ENCODE peak calls at places on chromosomes 7 and 10, in eight cellular contexts. W, N, A, R, H, Q, F and V are unnamed samples.

GRCh38 chr7:80661729-80662128 is 23.3 kb downstream of the CD36 start:
- DNase-seq in W (no peak), N (no peak), A (peak), R (no peak), H (no peak), Q (no peak), F (no peak), V (no peak)

GRCh38 chr7:140909476-140910161 is 15.1 kb downstream of the BRAF start:
- DNase-seq in W (no peak), N (no peak), A (no peak), R (no peak), H (no peak), Q (no peak), F (no peak), V (no peak)

GRCh38 chr10:61284222-61284890 is 168.8 kb downstream of the TMEM26 start:
- DNase-seq in W (peak), N (no peak), A (peak), R (peak), H (no peak), Q (peak), F (peak), V (peak)

GRCh38 chr7:137669706-137670105 is 177.1 kb downstream of the DGKI start:
- DNase-seq in W (no peak), N (no peak), A (no peak), R (peak), H (no peak), Q (no peak), F (no peak), V (no peak)

GRCh38 chr7:129646369-129647021 is 35.0 kb downstream of the NRF1 start:
- DNase-seq in W (no peak), N (no peak), A (peak), R (no peak), H (no peak), Q (no peak), F (no peak), V (no peak)

GRCh38 chr7:37320140-37320839 is 128.4 kb downstream of the ELMO1 start:
- DNase-seq in W (no peak), N (no peak), A (no peak), R (no peak), H (no peak), Q (no peak), F (peak), V (no peak)

GRCh38 chr10:28211759-28212158 is 91.1 kb downstream of the MPP7 start:
- DNase-seq in W (no peak), N (no peak), A (peak), R (no peak), H (no peak), Q (no peak), F (no peak), V (no peak)

GRCh38 chr7:148299877-148300276 is 290.7 kb upstream of the C7orf33 start:
- DNase-seq in W (no peak), N (no peak), A (no peak), R (no peak), H (no peak), Q (no peak), F (no peak), V (no peak)

GRCh38 chr7:73850781-73851207 is 8.5 kb upstream of the METTL27 start:
- DNase-seq in W (peak), N (no peak), A (no peak), R (peak), H (no peak), Q (no peak), F (peak), V (peak)

GRCh38 chr7:91875851-91876250 is 4.7 kb downstream of the MTERF1 start:
- DNase-seq in W (no peak), N (no peak), A (no peak), R (no peak), H (no peak), Q (no peak), F (no peak), V (no peak)

GRCh38 chr10:34821587-34822585 is 6.8 kb upstream of the PARD3 start:
- DNase-seq in W (no peak), N (no peak), A (no peak), R (peak), H (no peak), Q (no peak), F (peak), V (peak)
- TF ChIP-seq CTCF in W (no peak), N (no peak), A (no peak), R (no peak), H (no peak), Q (no peak), F (no peak), V (no peak)

GRCh38 chr10:101569465-101569837 is 18.6 kb downstream of the POLL start:
- DNase-seq in W (no peak), N (no peak), A (peak), R (no peak), H (no peak), Q (no peak), F (no peak), V (no peak)
- H3K4me3 ChIP-seq in W (peak), N (no peak), A (peak), R (peak), H (peak), Q (no peak), F (peak), V (peak)

GRCh38 chr7:27438878-27439589 is 196.4 kb downstream of the EVX1 start:
- DNase-seq in W (no peak), N (no peak), A (no peak), R (no peak), H (no peak), Q (no peak), F (no peak), V (no peak)

GRCh38 chr7:27435461-27435860 is 192.9 kb downstream of the EVX1 start:
- DNase-seq in W (no peak), N (no peak), A (no peak), R (peak), H (no peak), Q (no peak), F (no peak), V (no peak)

GRCh38 chr7:27431465-27431864 is 188.9 kb downstream of the EVX1 start:
- DNase-seq in W (no peak), N (no peak), A (no peak), R (no peak), H (no peak), Q (no peak), F (no peak), V (no peak)

GRCh38 chr7:27433581-27433980 is 191.0 kb downstream of the EVX1 start:
- DNase-seq in W (no peak), N (no peak), A (peak), R (no peak), H (no peak), Q (no peak), F (no peak), V (no peak)

DNA sequence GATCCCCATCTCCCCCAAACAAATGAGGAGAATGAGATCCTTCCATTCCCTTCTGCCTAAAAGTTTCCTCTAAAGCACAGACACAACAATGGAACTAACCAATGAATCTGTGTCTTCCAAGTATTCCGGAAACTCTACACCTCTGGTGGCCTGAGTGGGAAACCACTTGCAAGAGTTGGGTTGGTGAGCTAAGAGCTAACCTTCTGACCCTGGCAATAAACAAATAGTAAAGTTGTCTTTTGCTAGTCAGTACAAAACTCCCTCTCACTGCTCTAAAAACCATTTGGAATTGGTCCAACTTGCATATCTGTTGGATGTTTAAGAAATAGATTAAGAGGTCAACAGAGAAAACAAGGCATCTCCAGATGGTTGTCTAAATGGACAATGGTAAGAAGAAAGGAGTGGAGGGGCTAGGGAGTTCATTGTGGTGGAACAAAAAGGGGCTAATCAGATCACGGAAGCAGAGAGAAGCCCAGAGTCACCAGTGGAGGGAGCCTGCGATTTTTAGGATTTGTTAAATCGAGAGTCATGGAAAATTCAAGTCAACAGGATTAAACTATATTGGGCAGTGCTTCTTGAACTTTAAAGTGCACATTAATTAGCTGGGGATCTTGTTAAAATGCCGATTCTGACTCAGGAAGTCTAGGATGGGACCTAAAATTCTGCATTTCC is 192.3 kb downstream of the EVX1 start:
- DNase-seq in W (no peak), N (no peak), A (peak), R (peak), H (no peak), Q (no peak), F (no peak), V (no peak)
- TF ChIP-seq CTCF in W (peak), N (no peak), A (peak), R (no peak), H (no peak), Q (no peak), F (peak), V (no peak)

GRCh38 chr7:142557971-142558582 is 191.2 kb upstream of the PRSS1 start:
- DNase-seq in W (no peak), N (peak), A (peak), R (peak), H (no peak), Q (peak), F (peak), V (no peak)

GRCh38 chr7:142563470-142563869 is 185.8 kb upstream of the PRSS1 start:
- DNase-seq in W (no peak), N (no peak), A (no peak), R (peak), H (no peak), Q (no peak), F (no peak), V (no peak)

GRCh38 chr7:142556745-142557144 is 192.5 kb upstream of the PRSS1 start:
- DNase-seq in W (peak), N (no peak), A (peak), R (peak), H (no peak), Q (peak), F (peak), V (peak)

GRCh38 chr7:142562688-142563087 is 186.6 kb upstream of the PRSS1 start:
- DNase-seq in W (no peak), N (no peak), A (no peak), R (no peak), H (no peak), Q (no peak), F (no peak), V (no peak)

GRCh38 chr7:142560166-142560565 is 189.1 kb upstream of the PRSS1 start:
- DNase-seq in W (no peak), N (no peak), A (no peak), R (no peak), H (no peak), Q (no peak), F (no peak), V (no peak)
- H3K4me3 ChIP-seq in W (no peak), N (no peak), A (no peak), R (no peak), H (no peak), Q (no peak), F (no peak), V (no peak)